ENCODE peak calls at places on chromosomes 6 and 20, in nine cellular contexts. J is thoracic aorta, Z is Caco-2, G is RWPE1, E is cardiac muscle cell, M is brain microvascular endothelial cell, X is HFFc6, B is omental fat pad, R is glutamatergic neuron. I is an unnamed sample.

GRCh38 chr6:124669713-124670480 is 292.3 kb upstream of the RNF217 start:
- DNase-seq in G (no peak), M (no peak), E (no peak), Z (no peak), R (no peak), J (no peak), X (no peak), B (no peak), I (no peak)

GRCh38 chr20:16528078-16528477 is 45.2 kb downstream of the KIF16B start:
- DNase-seq in M (peak), J (no peak), R (no peak), X (no peak), G (peak), Z (peak), B (no peak), E (peak), I (peak)

GRCh38 chr6:71642793-71643192 is 243.6 kb upstream of the RIMS1 start:
- DNase-seq in R (no peak), B (no peak), X (no peak), Z (no peak), G (no peak), J (no peak), M (no peak), E (no peak), I (no peak)

GRCh38 chr20:43947316-43947710 is 32.7 kb downstream of the TOX2 start:
- DNase-seq in J (no peak), B (no peak), Z (no peak), E (no peak), G (no peak), X (no peak), R (no peak), M (no peak), I (peak)

GRCh38 chr6:47161176-47161687 is 119.1 kb upstream of the ADGRF1 start:
- DNase-seq in J (no peak), M (no peak), X (peak), G (peak), Z (no peak), B (no peak), R (no peak), E (peak), I (no peak)

GRCh38 chr6:105711216-105711615 is 308.3 kb upstream of the PREP start:
- DNase-seq in Z (no peak), J (no peak), M (peak), G (no peak), B (no peak), X (peak), R (no peak), E (no peak), I (no peak)

GRCh38 chr20:8454137-8454712 is 322.2 kb downstream of the PLCB1 start:
- DNase-seq in B (no peak), E (peak), G (peak), Z (peak), X (peak), J (no peak), R (no peak), M (peak), I (peak)

GRCh38 chr20:25468126-25469075 is 60.9 kb downstream of the GINS1 start:
- DNase-seq in X (no peak), G (no peak), M (no peak), B (no peak), Z (no peak), J (no peak), R (no peak), E (no peak), I (no peak)

GRCh38 chr20:63567382-63568169 is 6.5 kb downstream of the HELZ2 start:
- DNase-seq in M (peak), Z (no peak), R (no peak), G (no peak), X (no peak), B (no peak), J (no peak), E (peak), I (no peak)

GRCh38 chr6:136465766-136466303 is 84.4 kb downstream of the MAP7 start:
- DNase-seq in E (no peak), M (no peak), R (no peak), B (no peak), Z (no peak), G (no peak), X (no peak), J (no peak), I (no peak)

GRCh38 chr6:137699036-137699683 is 167.9 kb upstream of the TNFAIP3 start:
- DNase-seq in R (no peak), M (no peak), X (peak), G (no peak), E (no peak), J (no peak), Z (no peak), B (no peak), I (no peak)

GRCh38 chr6:21359926-21360325 is 233.6 kb upstream of the SOX4 start:
- DNase-seq in M (no peak), J (no peak), Z (no peak), B (no peak), R (no peak), X (no peak), E (no peak), G (no peak), I (no peak)

GRCh38 chr6:146850238-146850896 is 251.6 kb downstream of the ADGB start:
- DNase-seq in M (peak), B (no peak), G (no peak), X (no peak), E (peak), Z (no peak), J (no peak), R (no peak), I (peak)

GRCh38 chr6:20332441-20333006 is 69.2 kb upstream of the E2F3 start:
- DNase-seq in B (no peak), J (no peak), E (no peak), X (no peak), R (peak), Z (no peak), M (no peak), G (no peak), I (no peak)

GRCh38 chr6:86459978-86460377 is 477.4 kb upstream of the HTR1E start:
- DNase-seq in E (no peak), X (no peak), J (no peak), M (no peak), B (no peak), G (no peak), Z (no peak), R (no peak), I (no peak)

GRCh38 chr6:164897523-164898094 is 411.8 kb downstream of the C6orf118 start:
- DNase-seq in R (no peak), M (no peak), Z (peak), X (no peak), E (no peak), B (no peak), J (no peak), G (no peak), I (no peak)

GRCh38 chr6:168385380-168385779 is 55.6 kb upstream of the SMOC2 start:
- DNase-seq in J (no peak), R (no peak), X (no peak), B (no peak), M (no peak), E (peak), Z (no peak), G (no peak), I (no peak)

GRCh38 chr6:151325075-151326050 is 66.0 kb downstream of the ZBTB2 start:
- DNase-seq in Z (peak), X (peak), B (peak), E (peak), R (peak), J (peak), M (peak), G (peak), I (peak)

GRCh38 chr6:127176175-127176574 is 57.7 kb downstream of the RSPO3 start:
- DNase-seq in X (no peak), J (no peak), G (no peak), M (no peak), B (no peak), R (no peak), E (peak), Z (no peak), I (no peak)

DNA sequence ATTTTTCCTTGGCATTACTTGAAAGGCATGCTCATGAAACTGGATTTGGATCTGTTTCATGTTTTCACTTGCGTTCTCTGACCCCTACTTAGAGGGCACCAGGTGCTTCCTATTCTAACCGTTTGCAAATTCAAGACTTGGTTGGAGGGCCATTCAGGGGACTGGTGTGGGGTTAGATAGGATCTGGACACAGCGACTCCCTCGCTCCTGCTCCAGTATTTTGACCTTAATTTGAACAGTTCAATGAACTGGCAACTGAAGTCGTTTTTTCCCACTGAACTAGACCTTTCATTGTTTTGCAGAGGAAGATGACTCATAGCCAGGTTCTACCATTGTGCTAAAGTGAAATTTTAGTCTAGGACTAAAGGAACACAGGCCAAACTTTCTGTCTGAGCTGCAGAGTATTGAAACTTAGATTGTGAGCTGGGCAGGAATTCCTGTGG is 64.6 kb downstream of the UTRN start:
- DNase-seq in J (no peak), E (peak), X (peak), B (no peak), Z (no peak), G (peak), M (peak), R (no peak), I (no peak)
- TF ChIP-seq CTCF in J (no peak), E (no peak), X (no peak), B (no peak), Z (no peak), G (no peak), M (no peak), R (no peak), I (no peak)

GRCh38 chr6:37314803-37315515 is 38.8 kb upstream of the RNF8 start:
- DNase-seq in B (no peak), M (peak), X (no peak), J (no peak), Z (peak), G (peak), R (peak), E (peak), I (no peak)
- TF ChIP-seq CTCF in B (no peak), M (peak), X (peak), J (no peak), Z (peak), G (peak), R (peak), E (peak), I (peak)

GRCh38 chr6:15244605-15245360 is 1.1 kb upstream of the JARID2 start:
- DNase-seq in B (peak), R (peak), X (peak), E (peak), Z (peak), J (peak), G (peak), M (no peak), I (no peak)

GRCh38 chr6:15243994-15244604 is 1.8 kb upstream of the JARID2 start:
- DNase-seq in G (no peak), M (no peak), B (no peak), X (no peak), E (peak), Z (no peak), R (no peak), J (no peak), I (no peak)

GRCh38 chr6:15247214-15247749 is 1.4 kb downstream of the JARID2 start:
- DNase-seq in G (no peak), X (no peak), M (no peak), E (no peak), B (no peak), J (no peak), Z (no peak), R (no peak), I (no peak)

GRCh38 chr6:15246217-15247211 is 645 bp downstream of the JARID2 start:
- DNase-seq in Z (no peak), E (peak), M (no peak), R (no peak), X (no peak), J (no peak), G (no peak), B (no peak), I (no peak)

DNA sequence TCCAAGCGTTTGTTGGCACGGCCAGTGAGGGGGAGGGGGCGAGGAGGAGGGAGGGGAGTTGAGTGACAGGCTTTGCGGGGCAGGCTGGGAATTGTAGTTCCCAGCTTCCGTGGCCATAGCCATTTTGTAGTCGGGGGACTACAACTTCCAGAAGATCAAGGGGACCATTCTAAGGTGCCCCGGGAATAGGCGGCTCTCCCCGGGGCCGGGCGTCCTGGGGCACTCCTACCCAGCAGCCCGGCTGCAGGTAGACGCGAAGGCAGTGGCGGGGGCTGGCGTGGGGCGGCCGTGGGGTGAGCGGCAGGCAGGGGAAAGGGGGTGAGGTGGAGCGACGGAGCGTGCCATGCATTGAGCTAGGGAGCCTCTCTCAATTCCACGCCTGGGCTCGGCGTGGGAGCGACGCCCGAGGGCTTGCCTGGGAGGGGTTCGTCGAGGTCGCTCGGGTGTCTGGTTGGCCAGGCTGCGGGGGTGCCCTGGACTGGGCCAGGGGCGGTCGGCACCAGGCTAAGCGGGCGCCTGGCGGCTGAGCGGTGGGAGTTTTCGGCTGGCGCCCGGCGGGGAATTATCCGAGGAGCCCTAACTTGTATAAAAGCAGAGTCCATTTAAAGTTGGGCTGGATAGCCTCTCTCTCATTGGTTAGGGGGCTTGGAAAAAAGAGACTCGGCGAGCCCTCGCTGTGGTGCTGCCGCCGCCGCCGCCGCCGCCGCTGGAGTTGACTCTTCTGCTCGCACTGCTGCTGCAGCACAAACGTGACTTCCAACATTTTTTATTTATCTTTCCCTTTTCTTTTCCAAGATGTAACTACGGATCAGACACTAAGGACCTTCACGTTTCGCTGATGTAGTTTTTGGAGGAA is at the start of gene JARID2:
- DNase-seq in J (peak), E (peak), G (peak), Z (peak), X (peak), R (peak), B (peak), M (peak), I (peak)
- TF ChIP-seq CTCF in J (no peak), E (no peak), G (no peak), Z (no peak), X (peak), R (no peak), B (no peak), M (no peak), I (no peak)

DNA sequence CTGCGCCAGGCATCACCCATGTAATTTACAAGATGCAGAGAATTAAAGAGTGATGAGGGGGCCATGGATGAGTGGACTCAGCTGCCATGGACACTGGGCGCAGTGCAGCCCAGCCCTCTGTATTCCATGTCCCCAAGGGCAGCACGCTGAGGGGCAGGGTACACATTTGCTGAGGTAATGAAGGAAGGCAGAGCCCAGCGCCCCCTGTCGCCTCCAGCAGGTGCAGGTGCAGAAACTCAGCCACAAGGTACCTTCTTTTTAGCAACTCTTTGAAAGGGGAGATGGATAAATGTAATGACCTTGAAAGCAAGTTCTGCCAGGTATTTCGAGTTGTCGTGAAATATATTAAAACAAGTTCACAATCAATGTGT is 7.1 kb downstream of the CD93 start:
- DNase-seq in Z (no peak), B (no peak), X (no peak), E (no peak), R (peak), M (no peak), J (no peak), G (no peak), I (no peak)
- TF ChIP-seq CTCF in Z (no peak), B (no peak), X (peak), E (peak), R (peak), M (peak), J (no peak), G (no peak), I (no peak)

I was measured in AG04449.